ENCODE peak calls at places on chromosomes 6 and 20, in nine cellular contexts. D, C, K, L, H, W, N, R and J are unnamed samples.

GRCh38 chr6:19812512-19813119 is 24.6 kb upstream of the ID4 start:
- DNase-seq in D (no peak), C (no peak), K (no peak), L (peak), H (peak), W (peak), N (no peak), R (no peak), J (no peak)

GRCh38 chr6:36692220-36692619 is 5.4 kb upstream of the RAB44 start:
- DNase-seq in D (no peak), C (peak), K (no peak), L (no peak), H (no peak), W (no peak), N (no peak), R (no peak), J (no peak)

GRCh38 chr20:36272547-36273220 is 33.5 kb upstream of the DLGAP4 start:
- DNase-seq in D (no peak), C (peak), K (no peak), L (no peak), H (no peak), W (no peak), N (no peak), R (no peak), J (no peak)

GRCh38 chr20:62481441-62482135 is 5.8 kb upstream of the GATA5 start:
- DNase-seq in D (no peak), C (no peak), K (no peak), L (no peak), H (no peak), W (no peak), N (no peak), R (no peak), J (no peak)

GRCh38 chr20:61951695-61952533 is 113.8 kb downstream of the TAF4 start:
- DNase-seq in D (no peak), C (no peak), K (no peak), L (peak), H (no peak), W (no peak), N (no peak), R (no peak), J (no peak)

GRCh38 chr6:39204646-39205244 is 24.5 kb downstream of the KCNK5 start:
- DNase-seq in D (no peak), C (no peak), K (no peak), L (no peak), H (no peak), W (no peak), N (no peak), R (no peak), J (no peak)

GRCh38 chr6:86942761-86943526 is 5.6 kb downstream of the HTR1E start:
- DNase-seq in D (no peak), C (no peak), K (no peak), L (no peak), H (no peak), W (no peak), N (no peak), R (no peak), J (no peak)

GRCh38 chr20:4937422-4938319 is 63.6 kb downstream of the SLC23A2 start:
- DNase-seq in D (no peak), C (no peak), K (no peak), L (no peak), H (no peak), W (no peak), N (no peak), R (no peak), J (no peak)

GRCh38 chr20:58006346-58007316 is 221.8 kb downstream of the ANKRD60 start:
- DNase-seq in D (no peak), C (no peak), K (no peak), L (no peak), H (no peak), W (no peak), N (no peak), R (no peak), J (no peak)

GRCh38 chr20:62501801-62502495 is 26.2 kb upstream of the GATA5 start:
- DNase-seq in D (no peak), C (no peak), K (no peak), L (no peak), H (no peak), W (peak), N (no peak), R (no peak), J (no peak)

GRCh38 chr6:163489584-163489983 is 75.1 kb downstream of the QKI start:
- DNase-seq in D (no peak), C (no peak), K (no peak), L (no peak), H (no peak), W (no peak), N (no peak), R (no peak), J (no peak)

GRCh38 chr6:85637579-85637978 is 5.1 kb downstream of the SYNCRIP start:
- DNase-seq in D (no peak), C (no peak), K (no peak), L (no peak), H (no peak), W (no peak), N (no peak), R (no peak), J (no peak)

GRCh38 chr20:41411458-41411857 is 44.8 kb upstream of the EMILIN3 start:
- DNase-seq in D (no peak), C (no peak), K (no peak), L (no peak), H (no peak), W (peak), N (no peak), R (no peak), J (no peak)

GRCh38 chr6:142207265-142207877 is 60.3 kb downstream of the VTA1 start:
- DNase-seq in D (no peak), C (peak), K (peak), L (peak), H (peak), W (peak), N (no peak), R (no peak), J (no peak)

GRCh38 chr20:47360207-47360488 is 3.6 kb upstream of the ZMYND8 start:
- DNase-seq in D (peak), C (no peak), K (no peak), L (no peak), H (no peak), W (peak), N (no peak), R (peak), J (no peak)

GRCh38 chr20:47361268-47361665 is 4.8 kb upstream of the ZMYND8 start:
- DNase-seq in D (no peak), C (no peak), K (no peak), L (no peak), H (no peak), W (no peak), N (no peak), R (peak), J (no peak)

GRCh38 chr20:47358672-47359532 is 2.4 kb upstream of the ZMYND8 start:
- DNase-seq in D (peak), C (peak), K (peak), L (peak), H (no peak), W (peak), N (peak), R (peak), J (no peak)

GRCh38 chr20:47359533-47360206 is 3.2 kb upstream of the ZMYND8 start:
- DNase-seq in D (no peak), C (no peak), K (no peak), L (no peak), H (no peak), W (no peak), N (no peak), R (no peak), J (no peak)

GRCh38 chr20:47360489-47361267 is 4.2 kb upstream of the ZMYND8 start:
- DNase-seq in D (peak), C (peak), K (no peak), L (peak), H (peak), W (peak), N (peak), R (peak), J (peak)
- H3K27ac ChIP-seq in D (peak), C (peak), K (peak), L (peak), H (peak), W (peak), N (peak), R (peak), J (peak)

DNA sequence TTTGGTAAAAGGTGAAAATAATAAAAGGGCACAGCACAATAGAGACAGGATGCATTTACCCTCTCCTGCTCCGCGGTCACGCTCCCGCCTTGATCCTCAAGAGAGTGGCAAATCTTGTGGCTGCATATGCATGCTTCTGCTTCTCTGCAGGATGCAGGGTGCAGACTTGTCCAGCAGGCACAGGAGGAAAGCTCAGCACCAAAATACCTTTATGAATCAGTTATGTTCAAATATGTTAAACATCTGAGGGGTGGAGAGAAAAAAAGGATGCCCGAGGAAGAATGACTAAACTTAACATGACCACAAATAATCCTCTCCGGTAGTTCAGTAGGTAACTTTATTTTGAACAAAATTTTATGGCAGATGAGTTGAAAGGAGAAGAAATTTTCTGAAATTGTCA is 366.1 kb upstream of the SOX4 start:
- DNase-seq in D (no peak), C (no peak), K (no peak), L (no peak), H (no peak), W (no peak), N (no peak), R (no peak), J (no peak)
- TF ChIP-seq CTCF in D (no peak), C (no peak), K (no peak), L (no peak), H (peak), W (no peak), N (no peak), R (no peak), J (no peak)

GRCh38 chr20:24648919-24649318 is 179.5 kb downstream of the SYNDIG1 start:
- DNase-seq in D (no peak), C (no peak), K (no peak), L (no peak), H (no peak), W (no peak), N (no peak), R (no peak), J (no peak)

GRCh38 chr20:24648481-24648880 is 179.1 kb downstream of the SYNDIG1 start:
- DNase-seq in D (no peak), C (no peak), K (no peak), L (no peak), H (no peak), W (no peak), N (no peak), R (no peak), J (peak)

GRCh38 chr20:24647713-24648112 is 178.3 kb downstream of the SYNDIG1 start:
- DNase-seq in D (no peak), C (no peak), K (no peak), L (no peak), H (no peak), W (no peak), N (no peak), R (no peak), J (no peak)

GRCh38 chr20:24643731-24644130 is 174.3 kb downstream of the SYNDIG1 start:
- DNase-seq in D (no peak), C (no peak), K (no peak), L (no peak), H (no peak), W (no peak), N (no peak), R (no peak), J (no peak)

GRCh38 chr20:24646331-24646730 is 176.9 kb downstream of the SYNDIG1 start:
- DNase-seq in D (no peak), C (no peak), K (no peak), L (no peak), H (no peak), W (no peak), N (no peak), R (no peak), J (no peak)
- H3K27ac ChIP-seq in D (no peak), C (no peak), K (no peak), L (no peak), H (no peak), W (no peak), N (no peak), R (no peak), J (no peak)

GRCh38 chr6:25556516-25556915 is 95.5 kb upstream of the SCGN start:
- DNase-seq in D (peak), C (peak), K (peak), L (peak), H (peak), W (peak), N (peak), R (peak), J (peak)
- TF ChIP-seq CTCF in D (peak), C (peak), K (peak), L (peak), H (peak), W (peak), N (peak), R (peak), J (peak)

GRCh38 chr6:138541793-138542481 is 42.6 kb upstream of the NHSL1 start:
- DNase-seq in D (no peak), C (no peak), K (no peak), L (no peak), H (no peak), W (no peak), N (no peak), R (no peak), J (no peak)

GRCh38 chr6:138546733-138547185 is 47.5 kb upstream of the NHSL1 start:
- DNase-seq in D (no peak), C (no peak), K (no peak), L (no peak), H (no peak), W (no peak), N (no peak), R (no peak), J (peak)

GRCh38 chr6:138544521-138544920 is 45.2 kb upstream of the NHSL1 start:
- DNase-seq in D (no peak), C (no peak), K (no peak), L (no peak), H (no peak), W (no peak), N (no peak), R (no peak), J (no peak)

GRCh38 chr6:138545621-138545980 is 46.3 kb upstream of the NHSL1 start:
- DNase-seq in D (no peak), C (peak), K (no peak), L (peak), H (no peak), W (no peak), N (peak), R (peak), J (peak)

DNA sequence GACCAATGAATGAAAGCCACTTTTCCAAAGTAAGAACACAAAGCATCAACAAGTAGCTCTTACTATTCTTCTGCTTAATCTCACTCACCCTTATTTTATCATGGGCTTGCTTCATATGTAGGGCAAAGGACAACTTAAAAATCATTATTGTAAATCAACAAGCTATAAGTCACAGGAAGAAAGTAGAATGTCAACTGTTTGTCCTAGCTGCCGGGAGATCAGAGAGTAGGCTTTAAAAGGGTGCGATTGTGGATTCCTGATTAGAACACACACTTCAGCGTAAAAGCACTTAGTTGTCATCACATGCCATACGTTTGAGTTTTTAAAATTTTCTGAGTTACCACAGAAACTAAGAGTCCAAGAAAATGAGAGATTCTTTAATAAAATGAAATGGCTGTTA is 44.4 kb upstream of the NHSL1 start:
- DNase-seq in D (no peak), C (no peak), K (no peak), L (no peak), H (no peak), W (no peak), N (no peak), R (no peak), J (no peak)
- H3K27ac ChIP-seq in D (peak), C (no peak), K (no peak), L (no peak), H (no peak), W (no peak), N (no peak), R (no peak), J (peak)

GRCh38 chr20:46183768-46184167 is 65.7 kb downstream of the CD40 start:
- DNase-seq in D (no peak), C (no peak), K (no peak), L (no peak), H (no peak), W (no peak), N (no peak), R (no peak), J (no peak)

GRCh38 chr20:46185353-46185752 is 67.2 kb downstream of the CD40 start:
- DNase-seq in D (no peak), C (no peak), K (no peak), L (no peak), H (no peak), W (no peak), N (no peak), R (no peak), J (no peak)

GRCh38 chr20:46179811-46180326 is 61.8 kb downstream of the CD40 start:
- DNase-seq in D (no peak), C (no peak), K (no peak), L (peak), H (no peak), W (no peak), N (no peak), R (no peak), J (no peak)

GRCh38 chr20:46182271-46182670 is 64.2 kb downstream of the CD40 start:
- DNase-seq in D (no peak), C (no peak), K (no peak), L (no peak), H (no peak), W (no peak), N (no peak), R (peak), J (no peak)

GRCh38 chr20:46182801-46183200 is 64.7 kb downstream of the CD40 start:
- DNase-seq in D (no peak), C (no peak), K (no peak), L (no peak), H (no peak), W (no peak), N (no peak), R (peak), J (no peak)
- TF ChIP-seq CTCF in D (no peak), C (no peak), K (no peak), L (no peak), H (no peak), W (no peak), N (no peak), R (no peak), J (no peak)

DNA sequence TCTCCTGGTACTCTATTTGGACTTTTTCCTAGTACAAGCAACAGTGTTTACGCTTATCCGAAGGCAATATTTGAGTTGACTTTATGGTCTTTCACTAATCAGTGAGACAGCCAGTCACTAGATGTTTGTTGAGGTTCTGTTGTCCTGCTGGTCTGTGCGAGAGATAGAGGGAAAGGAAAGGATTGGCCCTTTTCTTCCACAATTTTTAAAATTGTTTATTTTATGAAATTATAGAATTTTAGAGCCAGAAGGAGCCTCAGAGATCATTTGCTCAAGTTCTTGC is 44.4 kb downstream of the MAP3K4 start:
- DNase-seq in D (no peak), C (no peak), K (no peak), L (no peak), H (no peak), W (no peak), N (no peak), R (no peak), J (no peak)
- H3K27ac ChIP-seq in D (no peak), C (no peak), K (no peak), L (no peak), H (no peak), W (no peak), N (no peak), R (no peak), J (no peak)